ENCODE peak calls at places on chromosomes 1 and 21, in eight cellular contexts. B, S, O, J, K, U, Z and N are unnamed samples.

GRCh38 chr1:21870611-21871010 is 58.5 kb downstream of the LDLRAD2 start:
- DNase-seq in S (no peak), U (no peak), K (no peak), Z (no peak), J (no peak), O (no peak), B (no peak), N (no peak)

GRCh38 chr1:241627453-241628329 is 12.5 kb downstream of the CHML start:
- DNase-seq in S (no peak), O (no peak), U (peak), Z (no peak), K (peak), J (no peak), B (peak), N (no peak)

GRCh38 chr1:234326493-234327366 is 46.5 kb upstream of the COA6 start:
- DNase-seq in B (no peak), J (no peak), K (peak), U (peak), Z (no peak), S (no peak), O (no peak), N (peak)

GRCh38 chr1:203069028-203069804 is 16.6 kb downstream of the MYOG start:
- DNase-seq in U (peak), Z (no peak), K (no peak), B (no peak), S (no peak), O (no peak), J (no peak), N (no peak)

GRCh38 chr1:28915036-28915895 is 897 bp downstream of the EPB41 start:
- DNase-seq in B (no peak), U (no peak), J (no peak), Z (peak), S (no peak), O (peak), K (peak), N (no peak)

GRCh38 chr1:226980565-226981385 is 40.7 kb downstream of the COQ8A start:
- DNase-seq in B (no peak), J (no peak), K (no peak), S (no peak), Z (no peak), O (no peak), U (no peak), N (no peak)

GRCh38 chr1:180571832-180572636 is 13.3 kb downstream of the OVAAL start:
- DNase-seq in U (no peak), Z (no peak), S (no peak), J (no peak), O (no peak), K (no peak), B (no peak), N (no peak)

GRCh38 chr1:165075725-165076370 is 280.7 kb downstream of the LMX1A start:
- DNase-seq in U (peak), K (peak), B (no peak), O (no peak), S (no peak), J (no peak), Z (no peak), N (no peak)

GRCh38 chr21:35329940-35330670 is 281.0 kb upstream of the RUNX1 start:
- DNase-seq in O (no peak), K (no peak), Z (no peak), B (no peak), S (no peak), U (no peak), J (no peak), N (no peak)

GRCh38 chr1:1788646-1789431 is 10.6 kb upstream of the NADK start:
- DNase-seq in S (no peak), U (peak), J (no peak), O (no peak), Z (peak), B (no peak), K (peak), N (no peak)

GRCh38 chr21:41378849-41379248 is 17.0 kb downstream of the MX2 start:
- DNase-seq in U (no peak), S (no peak), Z (no peak), K (no peak), B (no peak), O (no peak), J (no peak), N (no peak)

GRCh38 chr1:15727866-15728534 is 8.1 kb upstream of the SLC25A34 start:
- DNase-seq in Z (no peak), S (no peak), O (no peak), B (no peak), J (no peak), K (no peak), U (no peak), N (no peak)

GRCh38 chr1:53631622-53632310 is 107.2 kb downstream of the GLIS1 start:
- DNase-seq in K (no peak), J (no peak), O (no peak), U (no peak), S (no peak), Z (no peak), B (no peak), N (no peak)

GRCh38 chr1:205495237-205495823 is 9.1 kb upstream of the CDK18 start:
- DNase-seq in K (no peak), U (no peak), O (no peak), S (no peak), J (no peak), Z (no peak), B (no peak), N (no peak)

GRCh38 chr21:41899431-41900202 is 20.5 kb upstream of the PRDM15 start:
- DNase-seq in Z (no peak), O (no peak), S (no peak), K (no peak), U (no peak), J (no peak), B (no peak), N (no peak)

GRCh38 chr1:2313651-2314296 is 77.6 kb downstream of the MORN1 start:
- DNase-seq in K (no peak), Z (no peak), O (no peak), J (no peak), S (no peak), B (no peak), U (no peak), N (no peak)

GRCh38 chr1:205465392-205465791 is 9.5 kb upstream of the BLACAT1 start:
- DNase-seq in S (no peak), B (no peak), U (no peak), J (no peak), O (no peak), Z (no peak), K (no peak), N (no peak)

GRCh38 chr1:2112280-2112701 is 62.1 kb downstream of the PRKCZ start:
- DNase-seq in J (peak), K (no peak), B (no peak), O (no peak), S (no peak), U (no peak), Z (peak), N (no peak)

GRCh38 chr1:247445775-247446364 is 12.0 kb downstream of the OR2B11 start:
- DNase-seq in U (no peak), S (no peak), K (no peak), O (no peak), B (no peak), Z (peak), J (no peak), N (no peak)

GRCh38 chr1:247447162-247447909 is 10.6 kb downstream of the OR2B11 start:
- DNase-seq in J (no peak), B (no peak), O (no peak), K (no peak), S (no peak), Z (no peak), U (no peak), N (no peak)

GRCh38 chr1:247442164-247442563 is 15.7 kb downstream of the OR2B11 start:
- DNase-seq in J (no peak), B (no peak), U (no peak), K (no peak), S (no peak), Z (no peak), O (no peak), N (no peak)

GRCh38 chr1:247443641-247444040 is 14.3 kb downstream of the OR2B11 start:
- DNase-seq in K (no peak), U (no peak), B (no peak), S (no peak), O (no peak), J (no peak), Z (no peak), N (no peak)

GRCh38 chr1:247444571-247444970 is 13.3 kb downstream of the OR2B11 start:
- DNase-seq in U (no peak), O (no peak), K (no peak), Z (no peak), J (no peak), S (no peak), B (no peak), N (no peak)
- H3K4me3 ChIP-seq in U (no peak), O (no peak), K (no peak), Z (no peak), J (no peak), S (no peak), B (no peak), N (no peak)

GRCh38 chr1:160519542-160520435 is 3.3 kb downstream of the SLAMF6 start:
- DNase-seq in K (peak), B (no peak), U (no peak), J (no peak), O (no peak), Z (no peak), S (no peak), N (no peak)
- TF ChIP-seq CTCF in K (no peak), B (no peak), U (no peak), J (peak), O (no peak), Z (no peak), S (no peak), N (no peak)

GRCh38 chr1:11100149-11100493 is 452 bp upstream of the EXOSC10 start:
- DNase-seq in B (no peak), S (no peak), O (no peak), J (no peak), Z (no peak), K (no peak), U (no peak), N (no peak)
- H3K4me3 ChIP-seq in B (peak), S (peak), O (peak), J (peak), Z (peak), K (peak), U (peak), N (peak)

GRCh38 chr1:152415454-152416227 is 1.6 kb upstream of the CRNN start:
- DNase-seq in B (no peak), J (no peak), Z (no peak), S (no peak), O (no peak), U (no peak), K (no peak), N (no peak)
- TF ChIP-seq CTCF in B (no peak), J (no peak), Z (no peak), S (no peak), O (no peak), U (no peak), K (no peak), N (no peak)

DNA sequence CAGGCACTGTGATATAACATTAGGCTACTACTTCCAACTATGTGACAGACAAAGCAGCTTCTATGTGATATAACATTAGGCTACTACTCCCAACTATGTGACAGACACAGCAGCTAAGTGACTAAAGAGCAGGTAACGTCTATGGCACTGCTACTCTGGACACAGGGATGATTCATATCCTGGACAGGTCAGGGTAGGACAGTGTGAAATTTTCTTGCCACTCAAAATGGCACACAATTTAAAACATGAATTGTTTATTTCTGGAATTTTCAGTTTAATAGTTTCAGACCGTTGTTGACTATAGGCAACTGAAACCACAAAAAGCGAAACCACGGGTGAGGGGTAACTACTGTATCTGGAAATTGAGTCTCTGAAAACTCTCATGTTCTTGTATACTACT is 5.1 kb downstream of the DTL start:
- DNase-seq in U (no peak), Z (no peak), J (no peak), S (no peak), K (no peak), B (no peak), O (no peak), N (no peak)
- H3K4me3 ChIP-seq in U (no peak), Z (no peak), J (no peak), S (no peak), K (no peak), B (no peak), O (no peak), N (no peak)

GRCh38 chr1:25610822-25611630 is 5.6 kb upstream of the MAN1C1 start:
- DNase-seq in K (no peak), U (peak), B (no peak), J (no peak), O (no peak), Z (no peak), S (no peak), N (no peak)
- TF ChIP-seq CTCF in K (no peak), U (peak), B (peak), J (peak), O (no peak), Z (peak), S (peak), N (peak)

GRCh38 chr1:206769331-206769731 is 1.2 kb upstream of the IL19 start:
- DNase-seq in K (no peak), U (no peak), S (no peak), J (peak), O (no peak), B (no peak), Z (no peak), N (no peak)

GRCh38 chr1:206768472-206769330 is 1.9 kb upstream of the IL19 start:
- DNase-seq in U (no peak), O (no peak), K (no peak), J (no peak), B (no peak), S (no peak), Z (no peak), N (no peak)

GRCh38 chr1:206771353-206771722 is 765 bp downstream of the IL19 start:
- DNase-seq in J (no peak), B (no peak), S (no peak), O (no peak), Z (no peak), K (no peak), U (no peak), N (no peak)

GRCh38 chr1:206772228-206773002 is at the start of gene IL10:
- DNase-seq in U (no peak), B (no peak), S (no peak), O (no peak), Z (no peak), K (no peak), J (no peak), N (no peak)

GRCh38 chr1:206770531-206771352 is at the start of gene IL19:
- DNase-seq in S (no peak), U (peak), O (no peak), Z (no peak), J (peak), K (no peak), B (no peak), N (no peak)
- H3K4me3 ChIP-seq in S (no peak), U (no peak), O (peak), Z (peak), J (peak), K (no peak), B (no peak), N (no peak)